ENCODE peak calls at places on chromosomes 5 and 9, in four cellular contexts. K is GM23248, M is IMR-90, O is PC-3. C is an unnamed sample.

GRCh38 chr5:9573796-9574195 is 27.9 kb upstream of the SEMA5A start:
- DNase-seq in K (no peak), O (no peak), M (no peak), C (no peak)

GRCh38 chr5:55920784-55921183 is 69.6 kb downstream of the IL31RA start:
- DNase-seq in K (peak; percentile 36), M (no peak), O (peak; percentile 29), C (no peak)

GRCh38 chr5:159459951-159460538 is 129.8 kb upstream of the IL12B start:
- DNase-seq in M (peak; percentile 40), K (peak; percentile 35), O (peak; percentile 9), C (peak; percentile 42)

GRCh38 chr9:112174223-112174964 is 703 bp downstream of the SUSD1 start:
- DNase-seq in O (peak; percentile 73), K (peak; percentile 79), M (peak; percentile 16), C (peak; percentile 81)

GRCh38 chr5:67166460-67166871 is 30.1 kb downstream of the CD180 start:
- DNase-seq in O (peak; percentile 24), M (no peak), K (no peak), C (peak; percentile 73)

GRCh38 chr9:87214991-87215390 is 267.7 kb upstream of the GAS1 start:
- DNase-seq in M (no peak), K (no peak), O (no peak), C (no peak)

GRCh38 chr5:55713871-55714270 is 1.7 kb upstream of the SLC38A9 start:
- DNase-seq in M (peak; percentile 18), O (no peak), K (no peak), C (no peak)

GRCh38 chr9:133370680-133371079 is 5.2 kb downstream of the SURF4 start:
- DNase-seq in M (no peak), O (no peak), K (no peak), C (no peak)

GRCh38 chr9:98516205-98516896 is 192.4 kb downstream of the GABBR2 start:
- DNase-seq in M (no peak), K (no peak), O (no peak), C (peak; percentile 30)

GRCh38 chr9:8858250-8859161 is 1058.9 kb upstream of the DMAC1 start:
- DNase-seq in O (no peak), K (no peak), M (no peak), C (no peak)

GRCh38 chr5:127001621-127002296 is 28.6 kb downstream of the MARCHF3 start:
- DNase-seq in M (peak; percentile 98), O (peak; percentile 7), K (peak; percentile 90), C (no peak)

GRCh38 chr9:63859475-63860215 is 1425.4 kb downstream of the FOXD4L5 start:
- DNase-seq in K (peak; percentile 6), O (no peak), M (no peak), C (no peak)

GRCh38 chr5:65084774-65085173 is 316.0 kb downstream of the CWC27 start:
- DNase-seq in M (no peak), K (no peak), O (no peak), C (no peak)

GRCh38 chr5:65086234-65086886 is 317.6 kb downstream of the CWC27 start:
- DNase-seq in M (peak; percentile 48), K (no peak), O (peak; percentile 26), C (no peak)

GRCh38 chr5:65087154-65087553 is 318.4 kb downstream of the CWC27 start:
- DNase-seq in K (no peak), O (no peak), M (no peak), C (no peak)

GRCh38 chr5:65081071-65081470 is 312.3 kb downstream of the CWC27 start:
- DNase-seq in M (no peak), K (no peak), O (no peak), C (no peak)

GRCh38 chr5:65085181-65085580 is 316.5 kb downstream of the CWC27 start:
- DNase-seq in M (no peak), O (no peak), K (no peak), C (no peak)
- H2AFZ ChIP-seq in M (no peak overlapping the region), O (no peak overlapping the region), K (no peak overlapping the region), C (no peak overlapping the region)

GRCh38 chr5:168409601-168410458 is 76.4 kb upstream of the RARS1 start:
- DNase-seq in M (peak; percentile 91), O (peak; percentile 62), K (peak; percentile 71), C (no peak)
- H3K4me2 ChIP-seq in M (peak overlapping the region; percentile 54), O (peak overlapping the region; percentile 71), K (peak overlapping the region; percentile 57), C (no peak overlapping the region)

DNA sequence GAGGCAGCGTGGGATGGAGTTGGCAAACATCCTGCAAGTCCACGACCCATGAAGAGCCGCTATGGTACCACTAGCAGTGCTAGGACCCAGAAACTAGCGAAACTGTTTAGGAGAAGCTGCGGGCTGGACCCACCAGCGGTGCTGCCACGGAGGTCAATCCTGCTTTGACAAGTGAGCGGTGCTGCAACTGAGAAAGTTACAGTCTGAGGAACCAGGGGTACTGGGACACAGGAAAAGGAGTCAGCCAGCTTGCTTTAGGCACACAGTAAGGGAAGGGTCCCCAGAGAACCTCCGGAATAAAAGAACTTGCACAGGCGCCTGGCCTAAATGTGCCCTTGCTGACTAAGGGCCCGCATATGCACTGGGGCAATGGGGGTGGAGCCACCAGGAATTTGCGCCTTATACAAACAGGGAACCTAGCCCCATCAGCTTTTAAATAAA is 23.6 kb upstream of the ANXA2R start:
- DNase-seq in M (no peak), O (peak; percentile 91), K (peak; percentile 9), C (peak; percentile 40)
- H3K9ac ChIP-seq in M (no peak overlapping the region), O (peak overlapping the region; percentile 97), K (no peak overlapping the region), C (no peak overlapping the region)

GRCh38 chr5:39193553-39194465 is 25.6 kb downstream of the FYB1 start:
- DNase-seq in M (no peak), K (no peak), O (no peak), C (no peak)
- H2AFZ ChIP-seq in M (no peak overlapping the region), K (peak overlapping the region; percentile 32), O (peak overlapping the region; percentile 65), C (no peak overlapping the region)

GRCh38 chr5:1055896-1056610 is 47.5 kb downstream of the NKD2 start:
- DNase-seq in K (no peak), M (no peak), O (no peak), C (no peak)
- H3K4me2 ChIP-seq in K (no peak overlapping the region), M (no peak overlapping the region), O (no peak overlapping the region), C (no peak overlapping the region)